ENCODE peak calls at places on chromosome 18, in five cellular contexts. L, C, P, Y and N are unnamed samples. For H3K36me3, the result is how much of the 10 kb centered on the place peaks cover.

GRCh38 chr18:60067426-60068210 is 167.8 kb downstream of the PMAIP1 start:
- DNase-seq in L (peak), C (no peak), P (no peak), Y (no peak), N (no peak)

GRCh38 chr18:61797691-61798590 is 94.9 kb downstream of the RNF152 start:
- DNase-seq in L (no peak), C (no peak), P (no peak), Y (no peak), N (no peak)

GRCh38 chr18:48222118-48222517 is 187.1 kb downstream of the ZBTB7C start:
- DNase-seq in L (no peak), C (no peak), P (no peak), Y (no peak), N (peak)

GRCh38 chr18:74511823-74512222 is 15.7 kb downstream of the CNDP2 start:
- DNase-seq in L (peak), C (no peak), P (no peak), Y (no peak), N (no peak)

GRCh38 chr18:79695856-79696850 is 16.6 kb downstream of the CTDP1 start:
- DNase-seq in L (no peak), C (no peak), P (no peak), Y (no peak), N (no peak)

GRCh38 chr18:48629730-48630324 is 91.0 kb downstream of the CTIF start:
- DNase-seq in L (no peak), C (no peak), P (no peak), Y (peak), N (no peak)

GRCh38 chr18:78565240-78565639 is 414.4 kb upstream of the SALL3 start:
- DNase-seq in L (no peak), C (no peak), P (peak), Y (no peak), N (no peak)

GRCh38 chr18:22783662-22784076 is 149.5 kb upstream of the RBBP8 start:
- DNase-seq in L (no peak), C (no peak), P (no peak), Y (no peak), N (no peak)

GRCh38 chr18:28019425-28020108 is 157.4 kb downstream of the CDH2 start:
- DNase-seq in L (no peak), C (no peak), P (no peak), Y (peak), N (no peak)

GRCh38 chr18:23711421-23711820 is 22.2 kb downstream of the LAMA3 start:
- DNase-seq in L (no peak), C (no peak), P (no peak), Y (no peak), N (no peak)

GRCh38 chr18:59498687-59499086 is 139.6 kb upstream of the LMAN1 start:
- DNase-seq in L (no peak), C (no peak), P (no peak), Y (no peak), N (no peak)

GRCh38 chr18:51890762-51891161 is 449.2 kb upstream of the DCC start:
- DNase-seq in L (no peak), C (no peak), P (no peak), Y (no peak), N (peak)

GRCh38 chr18:63271881-63272299 is 47.7 kb downstream of the BCL2 start:
- DNase-seq in L (no peak), C (no peak), P (no peak), Y (peak), N (no peak)

GRCh38 chr18:63477972-63478371 is 1.2 kb downstream of the SERPINB5 start:
- DNase-seq in L (no peak), C (no peak), P (no peak), Y (no peak), N (no peak)

GRCh38 chr18:60452424-60452823 is 79.8 kb upstream of the MC4R start:
- DNase-seq in L (no peak), C (no peak), P (no peak), Y (peak), N (no peak)

GRCh38 chr18:59575995-59576394 is 121.2 kb downstream of the CCBE1 start:
- DNase-seq in L (no peak), C (no peak), P (no peak), Y (no peak), N (no peak)

GRCh38 chr18:199214-199613 is 40.9 kb downstream of the USP14 start:
- DNase-seq in L (no peak), C (no peak), P (no peak), Y (no peak), N (no peak)

GRCh38 chr18:22695674-22696073 is 237.5 kb upstream of the RBBP8 start:
- DNase-seq in L (no peak), C (no peak), P (no peak), Y (peak), N (no peak)

GRCh38 chr18:5284808-5285207 is 10.7 kb downstream of the ZBTB14 start:
- DNase-seq in L (no peak), C (no peak), P (no peak), Y (no peak), N (no peak)

GRCh38 chr18:39037925-39038324 is 1472.3 kb upstream of the CELF4 start:
- DNase-seq in L (no peak), C (no peak), P (no peak), Y (no peak), N (no peak)

GRCh38 chr18:8890957-8891464 is 185.7 kb downstream of the MTCL1 start:
- DNase-seq in L (peak), C (no peak), P (no peak), Y (peak), N (peak)

GRCh38 chr18:44589709-44590108 is 91.0 kb upstream of the SETBP1 start:
- DNase-seq in L (no peak), C (no peak), P (no peak), Y (peak), N (no peak)

GRCh38 chr18:68083131-68083530 is 566.6 kb upstream of the DSEL start:
- DNase-seq in L (no peak), C (no peak), P (no peak), Y (peak), N (no peak)

GRCh38 chr18:7338846-7339245 is 108.0 kb downstream of the LRRC30 start:
- DNase-seq in L (no peak), C (no peak), P (peak), Y (no peak), N (no peak)

GRCh38 chr18:80086281-80086680 is 22.8 kb upstream of the ADNP2 start:
- DNase-seq in L (no peak), C (no peak), P (no peak), Y (no peak), N (no peak)

GRCh38 chr18:22977847-22978701 is 44.9 kb downstream of the RBBP8 start:
- DNase-seq in L (no peak), C (no peak), P (no peak), Y (peak), N (no peak)

GRCh38 chr18:48993586-48993985 is 42.8 kb upstream of the SMAD7 start:
- DNase-seq in L (no peak), C (no peak), P (no peak), Y (no peak), N (no peak)

GRCh38 chr18:23133860-23134779 is 1.2 kb upstream of the CABLES1 start:
- DNase-seq in L (peak), C (no peak), P (no peak), Y (no peak), N (peak)

GRCh38 chr18:64017870-64018269 is 48.0 kb downstream of the SERPINB8 start:
- DNase-seq in L (no peak), C (no peak), P (no peak), Y (peak), N (no peak)

GRCh38 chr18:37607281-37607680 is 41.7 kb upstream of the CELF4 start:
- DNase-seq in L (no peak), C (no peak), P (peak), Y (no peak), N (no peak)

GRCh38 chr18:49411928-49412327 is 48.5 kb downstream of the DYM start:
- DNase-seq in L (no peak), C (no peak), P (no peak), Y (no peak), N (no peak)

GRCh38 chr18:32349728-32350395 is 120.8 kb downstream of the GAREM1 start:
- DNase-seq in L (no peak), C (no peak), P (no peak), Y (peak), N (peak)

GRCh38 chr18:46073474-46074331 is 1.6 kb upstream of the PSTPIP2 start:
- DNase-seq in L (peak), C (peak), P (no peak), Y (peak), N (no peak)

GRCh38 chr18:46084431-46084830 is 12.4 kb upstream of the PSTPIP2 start:
- DNase-seq in L (no peak), C (no peak), P (no peak), Y (no peak), N (no peak)

GRCh38 chr18:46079336-46079735 is 7.3 kb upstream of the PSTPIP2 start:
- DNase-seq in L (no peak), C (no peak), P (no peak), Y (no peak), N (no peak)
- H3K36me3 ChIP-seq in L (under half), C (under half), P (under half), Y (half or more), N (under half)

DNA sequence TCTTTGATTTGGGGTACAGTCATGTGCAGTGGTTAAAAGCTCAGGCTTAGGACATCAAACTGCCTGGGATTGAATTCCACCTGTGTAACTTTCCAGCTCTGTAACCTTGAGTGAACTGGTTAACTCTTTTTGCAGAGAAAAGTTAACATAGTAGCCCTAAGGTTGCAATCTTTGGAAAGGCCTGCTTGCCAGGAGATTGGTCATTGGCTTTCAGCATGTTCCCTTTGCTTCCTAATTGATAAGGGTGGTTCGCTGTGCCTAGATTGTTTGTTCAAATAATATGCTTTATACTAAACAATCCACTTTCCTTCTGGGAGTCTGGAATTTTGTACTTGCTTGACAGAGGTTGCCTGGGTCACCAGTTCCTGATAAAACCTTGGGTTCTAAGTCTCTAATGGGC is 86.8 kb downstream of the PIK3C3 start:
- DNase-seq in L (no peak), C (no peak), P (no peak), Y (no peak), N (no peak)
- H3K36me3 ChIP-seq in L (under half), C (under half), P (under half), Y (half or more), N (under half)

DNA sequence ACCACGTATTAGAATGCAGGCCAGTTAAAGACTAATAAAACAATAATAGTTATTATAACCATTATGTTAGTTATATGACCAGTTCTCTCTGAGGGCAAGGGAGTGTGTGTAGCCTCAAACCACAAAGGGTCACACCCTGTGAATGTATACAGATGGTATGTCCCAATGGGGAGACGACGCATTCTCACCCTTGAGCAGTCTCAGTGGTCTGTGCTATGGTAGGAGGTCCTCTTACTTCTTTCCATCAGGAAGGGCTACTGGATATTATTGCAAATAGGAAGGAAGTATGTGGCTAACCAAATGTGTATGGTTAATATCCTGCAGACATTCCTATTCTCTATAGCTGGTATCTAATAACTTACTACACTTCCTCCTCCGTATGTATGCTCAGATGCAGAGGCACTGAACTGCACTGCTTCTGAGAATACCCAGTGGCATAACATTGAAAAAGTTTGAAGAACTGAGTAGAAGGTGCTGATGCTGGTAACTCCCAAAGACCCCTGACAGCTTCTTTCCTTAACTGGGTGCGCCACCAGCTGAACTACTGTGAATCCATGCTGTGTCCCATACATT is 306.7 kb upstream of the CCDC68 start:
- DNase-seq in L (no peak), C (no peak), P (no peak), Y (no peak), N (no peak)
- H3K36me3 ChIP-seq in L (under half), C (under half), P (under half), Y (half or more), N (under half)

DNA sequence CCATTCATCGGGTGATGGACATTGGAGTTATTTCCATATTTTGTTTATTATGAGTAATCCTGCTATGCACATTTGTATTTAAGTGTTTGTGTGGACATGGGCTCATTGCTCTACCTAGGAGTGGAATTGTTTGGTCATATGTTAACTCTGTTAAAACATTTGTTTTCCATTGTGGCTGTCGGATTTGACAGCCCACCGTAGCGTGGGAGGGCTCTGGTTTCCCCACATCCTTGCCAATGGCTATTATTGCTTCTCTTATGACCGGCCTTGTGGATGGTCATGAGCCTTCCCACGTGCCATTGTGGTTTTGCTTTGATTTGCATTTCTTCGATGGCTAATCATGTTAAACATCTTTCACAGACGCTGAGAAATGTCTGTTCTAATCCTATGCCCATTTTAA is 92.0 kb downstream of the ZNF236 start:
- DNase-seq in L (no peak), C (no peak), P (no peak), Y (no peak), N (no peak)
- H3K36me3 ChIP-seq in L (under half), C (half or more), P (under half), Y (half or more), N (half or more)

GRCh38 chr18:36215577-36215976 is 28.3 kb downstream of the MOCOS start:
- DNase-seq in L (no peak), C (no peak), P (no peak), Y (no peak), N (no peak)

GRCh38 chr18:36212978-36213303 is 25.6 kb downstream of the MOCOS start:
- DNase-seq in L (no peak), C (no peak), P (no peak), Y (no peak), N (no peak)

GRCh38 chr18:36212301-36212977 is 25.1 kb downstream of the MOCOS start:
- DNase-seq in L (no peak), C (no peak), P (no peak), Y (peak), N (no peak)

GRCh38 chr18:36214811-36215210 is 27.5 kb downstream of the MOCOS start:
- DNase-seq in L (no peak), C (no peak), P (no peak), Y (no peak), N (no peak)

DNA sequence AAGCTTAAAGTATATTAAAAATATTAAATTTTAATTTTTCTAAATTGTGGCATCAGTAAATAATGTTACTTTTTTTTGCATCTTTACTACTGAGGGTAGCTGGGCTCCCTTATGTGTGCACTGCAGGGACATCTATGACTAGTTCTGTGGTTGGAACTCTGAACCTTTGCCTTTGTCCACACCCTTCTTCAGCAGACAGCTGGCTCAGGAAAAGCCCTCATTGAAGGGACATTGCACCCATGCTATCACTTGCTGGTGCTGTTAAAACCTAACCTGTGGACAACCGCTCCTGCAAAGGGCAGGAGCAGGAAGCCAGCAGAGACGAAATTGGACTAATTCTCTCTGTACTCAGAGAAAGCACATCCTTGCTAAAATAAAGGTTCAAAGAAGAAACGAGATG is 30.1 kb downstream of the MOCOS start:
- DNase-seq in L (no peak), C (no peak), P (no peak), Y (no peak), N (no peak)
- H3K36me3 ChIP-seq in L (under half), C (under half), P (under half), Y (under half), N (under half)

GRCh38 chr18:12347895-12348294 is 29.1 kb downstream of the AFG3L2 start:
- DNase-seq in L (no peak), C (no peak), P (no peak), Y (no peak), N (no peak)

GRCh38 chr18:12342661-12343060 is 34.4 kb downstream of the AFG3L2 start:
- DNase-seq in L (no peak), C (no peak), P (no peak), Y (no peak), N (no peak)

GRCh38 chr18:12346240-12346565 is 30.8 kb downstream of the AFG3L2 start:
- DNase-seq in L (no peak), C (no peak), P (no peak), Y (no peak), N (no peak)

GRCh38 chr18:12345491-12346239 is 31.4 kb downstream of the AFG3L2 start:
- DNase-seq in L (no peak), C (no peak), P (no peak), Y (no peak), N (no peak)
- H3K36me3 ChIP-seq in L (under half), C (half or more), P (under half), Y (half or more), N (under half)

GRCh38 chr18:2704541-2704940 is 49.0 kb downstream of the SMCHD1 start:
- DNase-seq in L (no peak), C (no peak), P (no peak), Y (no peak), N (no peak)

GRCh38 chr18:2697184-2697583 is 41.7 kb downstream of the SMCHD1 start:
- DNase-seq in L (no peak), C (no peak), P (no peak), Y (no peak), N (no peak)

GRCh38 chr18:2699001-2699400 is 43.5 kb downstream of the SMCHD1 start:
- DNase-seq in L (no peak), C (no peak), P (no peak), Y (no peak), N (no peak)
- H3K36me3 ChIP-seq in L (under half), C (half or more), P (under half), Y (half or more), N (half or more)

GRCh38 chr18:12963069-12963468 is 15.3 kb downstream of the SEH1L start:
- DNase-seq in L (no peak), C (no peak), P (no peak), Y (no peak), N (no peak)
- H3K36me3 ChIP-seq in L (under half), C (under half), P (under half), Y (under half), N (under half)

DNA sequence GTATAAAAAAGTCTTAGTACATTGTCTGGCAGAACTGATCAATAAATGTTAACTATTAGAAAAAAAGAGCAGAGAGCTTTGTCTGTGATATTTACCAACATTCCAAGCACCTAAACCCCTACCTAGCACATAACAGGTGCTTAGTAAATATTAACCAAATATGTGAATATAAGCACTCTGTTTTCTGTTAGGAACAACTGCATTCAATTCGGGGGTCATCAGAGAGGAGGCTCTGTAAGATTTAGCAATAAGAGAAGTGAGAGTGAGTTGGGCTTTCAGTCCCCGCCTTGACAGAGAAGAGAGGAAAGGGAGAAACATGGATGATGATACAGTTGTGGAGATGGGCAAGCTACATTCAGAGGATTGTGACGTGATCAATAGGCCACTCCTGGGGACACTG is 47.7 kb downstream of the MYOM1 start:
- DNase-seq in L (no peak), C (no peak), P (no peak), Y (no peak), N (no peak)
- H3K36me3 ChIP-seq in L (under half), C (under half), P (under half), Y (under half), N (under half)